ENCODE peak calls at places on chromosomes 4 and X, in seven cellular contexts. Q is tibial nerve, T is bronchial epithelial cell, D is A673, A is WERI-Rb-1, V is endothelial cell of umbilical vein, L is colonic mucosa. G is an unnamed sample.

GRCh38 chr4:31613946-31614623 is 893.9 kb downstream of the PCDH7 start:
- DNase-seq in Q (no peak), T (peak), D (peak), A (no peak), V (no peak), L (no peak), G (no peak)

GRCh38 chr4:73212982-73213730 is 45.4 kb downstream of the ANKRD17 start:
- DNase-seq in Q (no peak), T (no peak), D (no peak), A (no peak), V (no peak), L (no peak), G (no peak)

GRCh38 chrX:68982476-68982875 is 153.7 kb downstream of the EFNB1 start:
- DNase-seq in Q (no peak), T (no peak), D (no peak), A (no peak), V (no peak), L (no peak), G (no peak)

GRCh38 chr4:71456841-71457240 is 118.0 kb downstream of the SLC4A4 start:
- DNase-seq in Q (no peak), T (peak), D (peak), A (no peak), V (no peak), L (no peak), G (peak)

GRCh38 chrX:63889001-63889400 is 104.0 kb upstream of the ARHGEF9 start:
- DNase-seq in Q (no peak), T (peak), D (no peak), A (no peak), V (no peak), L (no peak), G (peak)

GRCh38 chr4:153140294-153140693 is 63.9 kb upstream of the TRIM2 start:
- DNase-seq in Q (no peak), T (no peak), D (no peak), A (no peak), V (no peak), L (no peak), G (no peak)

GRCh38 chrX:120647127-120647526 is 17.3 kb upstream of the C1GALT1C1 start:
- DNase-seq in Q (no peak), T (no peak), D (no peak), A (no peak), V (peak), L (no peak), G (no peak)

GRCh38 chr4:176927664-176928063 is 134.9 kb upstream of the VEGFC start:
- DNase-seq in Q (no peak), T (peak), D (peak), A (no peak), V (peak), L (no peak), G (peak)

GRCh38 chrX:103687073-103687695 is 685 bp upstream of the MORF4L2 start:
- DNase-seq in Q (peak), T (peak), D (peak), A (peak), V (no peak), L (peak), G (peak)

GRCh38 chr4:78951862-78952472 is 12.7 kb upstream of the PAQR3 start:
- DNase-seq in Q (no peak), T (peak), D (peak), A (peak), V (peak), L (no peak), G (peak)

GRCh38 chr4:74659576-74660411 is 134.5 kb downstream of the BTC start:
- DNase-seq in Q (no peak), T (peak), D (peak), A (no peak), V (peak), L (peak), G (peak)

GRCh38 chrX:68718443-68718820 is 71.0 kb downstream of the STARD8 start:
- DNase-seq in Q (no peak), T (no peak), D (no peak), A (no peak), V (no peak), L (no peak), G (no peak)

GRCh38 chr4:182263562-182263961 is 20.4 kb downstream of the TENM3 start:
- DNase-seq in Q (no peak), T (no peak), D (no peak), A (no peak), V (no peak), L (no peak), G (no peak)

GRCh38 chrX:115400960-115401359 is 111.4 kb downstream of the LUZP4 start:
- DNase-seq in Q (no peak), T (no peak), D (peak), A (no peak), V (no peak), L (no peak), G (no peak)

GRCh38 chr4:168589154-168589553 is 92.3 kb downstream of the PALLD start:
- DNase-seq in Q (no peak), T (peak), D (peak), A (no peak), V (peak), L (peak), G (peak)

GRCh38 chrX:1582686-1583437 is 8.5 kb upstream of the AKAP17A start:
- DNase-seq in Q (no peak), T (peak), D (peak), A (no peak), V (no peak), L (no peak), G (peak)

GRCh38 chr4:182862166-182862875 is 54.9 kb downstream of the DCTD start:
- DNase-seq in Q (no peak), T (no peak), D (no peak), A (peak), V (no peak), L (no peak), G (no peak)

GRCh38 chrX:29090811-29091210 is 503.6 kb downstream of the IL1RAPL1 start:
- DNase-seq in Q (no peak), T (peak), D (peak), A (no peak), V (peak), L (no peak), G (peak)

DNA sequence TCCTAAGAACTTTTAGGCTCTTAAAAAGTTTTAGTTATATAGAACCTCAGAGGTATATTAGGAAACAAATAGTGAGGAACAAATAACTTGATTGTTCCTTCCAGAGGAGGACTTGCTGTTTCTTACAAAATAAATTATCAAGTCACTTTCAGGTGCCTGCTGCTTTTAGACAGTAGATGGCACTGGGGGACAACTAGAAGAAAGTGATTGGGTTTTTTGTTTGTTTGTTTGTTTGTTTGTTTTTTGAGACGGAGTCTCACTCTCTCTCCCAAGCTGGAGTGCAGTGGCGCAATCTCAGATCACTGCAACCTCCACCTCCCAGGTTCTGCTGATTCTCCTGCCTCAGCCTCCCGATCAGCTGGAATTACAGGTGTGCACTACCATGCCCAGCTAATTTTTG is 35.4 kb upstream of the CDKL5 start:
- DNase-seq in Q (no peak), T (no peak), D (no peak), A (no peak), V (no peak), L (no peak), G (no peak)
- TF ChIP-seq CTCF in Q (no peak), T (no peak), D (peak), A (peak), V (no peak), L (no peak), G (no peak)

GRCh38 chr4:1873291-1873690 is 2.1 kb downstream of the NSD2 start:
- DNase-seq in Q (no peak), T (no peak), D (no peak), A (peak), V (no peak), L (no peak), G (no peak)
- H3K4me3 ChIP-seq in Q (no peak), T (no peak), D (peak), A (peak), V (no peak), L (no peak), G (no peak)

GRCh38 chr4:34771632-34772031 is 1472.7 kb downstream of the ARAP2 start:
- DNase-seq in Q (no peak), T (no peak), D (no peak), A (no peak), V (no peak), L (no peak), G (no peak)

GRCh38 chr4:34766935-34767859 is 1477.1 kb downstream of the ARAP2 start:
- DNase-seq in Q (no peak), T (peak), D (no peak), A (no peak), V (no peak), L (no peak), G (no peak)
- TF ChIP-seq CTCF in Q (no peak), T (no peak), D (no peak), A (no peak), V (no peak), L (no peak), G (no peak)

DNA sequence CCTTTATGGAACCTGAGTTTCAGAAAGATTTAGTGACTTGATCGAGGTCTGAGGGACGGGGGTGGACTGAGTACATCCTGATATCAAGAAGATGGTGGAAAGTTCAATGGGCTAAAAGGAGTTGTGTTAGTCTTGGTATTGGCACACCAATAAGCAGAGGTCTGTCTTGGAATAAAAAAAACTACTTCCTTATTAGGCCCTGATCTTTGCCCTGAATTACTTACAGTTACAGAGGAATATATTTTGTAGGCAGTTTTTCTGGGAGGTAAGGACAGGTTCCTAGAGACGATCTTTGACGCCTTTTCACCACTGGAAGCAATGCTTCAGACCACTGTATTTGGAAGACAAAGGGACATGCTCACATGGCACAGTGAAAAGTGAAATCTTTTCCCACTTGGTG is 673 bp upstream of the XK start:
- DNase-seq in Q (no peak), T (no peak), D (no peak), A (no peak), V (no peak), L (no peak), G (no peak)
- H3K4me3 ChIP-seq in Q (no peak), T (no peak), D (peak), A (no peak), V (no peak), L (no peak), G (no peak)